ENCODE peak calls at places on chromosomes 12 and 14, in eight cellular contexts. M is dorsolateral prefrontal cortex, F is IMR-90, Q is gastrocnemius medialis, O is PC-3, P is uterus, J is neural progenitor cell, V is OCI-LY7. T is an unnamed sample.

GRCh38 chr14:32366256-32366655 is 37.2 kb downstream of the AKAP6 start:
- DNase-seq in F (no peak), M (peak; percentile 22), O (peak; percentile 4), V (no peak), J (peak; percentile 6), Q (no peak), P (no peak), T (no peak)

GRCh38 chr12:107443320-107444090 is 242.1 kb upstream of the PWP1 start:
- DNase-seq in M (no peak), O (no peak), P (no peak), V (no peak), J (no peak), Q (no peak), F (no peak), T (no peak)

GRCh38 chr14:104939666-104940410 is 15.2 kb downstream of the PLD4 start:
- DNase-seq in J (no peak), Q (no peak), F (no peak), P (peak; percentile 12), O (no peak), V (no peak), M (no peak), T (no peak)

GRCh38 chr14:25094171-25094907 is 44.4 kb upstream of the STXBP6 start:
- DNase-seq in F (peak; percentile 45), J (peak; percentile 9), O (no peak), M (no peak), P (no peak), V (no peak), Q (no peak), T (no peak)

GRCh38 chr12:76883151-76883550 is 4.3 kb upstream of the CSRP2 start:
- DNase-seq in Q (no peak), J (no peak), V (no peak), M (no peak), O (no peak), F (peak; percentile 84), P (no peak), T (peak; percentile 41)

GRCh38 chr12:125544979-125545378 is 479.7 kb downstream of the AACS start:
- DNase-seq in V (no peak), F (no peak), P (no peak), M (no peak), Q (no peak), J (no peak), O (no peak), T (no peak)

GRCh38 chr12:15590180-15590826 is 198.9 kb downstream of the EPS8 start:
- DNase-seq in M (peak; percentile 46), F (peak; percentile 70), Q (peak; percentile 31), J (peak; percentile 77), O (peak; percentile 74), V (peak; percentile 73), P (peak; percentile 72), T (peak; percentile 80)

GRCh38 chr12:91818236-91819131 is 327.2 kb downstream of the BTG1 start:
- DNase-seq in Q (no peak), J (peak; percentile 5), M (no peak), P (no peak), O (no peak), F (no peak), V (no peak), T (no peak)

GRCh38 chr14:79424462-79424861 is 786.8 kb downstream of the DIO2 start:
- DNase-seq in P (no peak), J (no peak), O (no peak), V (no peak), M (no peak), F (peak; percentile 63), Q (no peak), T (no peak)

GRCh38 chr12:69052613-69053408 is 119.8 kb upstream of the CPM start:
- DNase-seq in Q (no peak), J (no peak), F (peak; percentile 83), O (peak; percentile 91), P (no peak), V (no peak), M (no peak), T (peak; percentile 63)

GRCh38 chr12:67989184-67989965 is at the start of gene IFNG-AS1:
- DNase-seq in Q (no peak), V (peak; percentile 91), F (no peak), P (no peak), M (no peak), O (no peak), J (no peak), T (no peak)

GRCh38 chr12:25364529-25365339 is 114.0 kb upstream of the KRAS start:
- DNase-seq in P (no peak), J (no peak), M (no peak), Q (no peak), V (no peak), F (no peak), O (no peak), T (no peak)

GRCh38 chr12:102965281-102966155 is 8.0 kb downstream of the ASCL1 start:
- DNase-seq in J (peak; percentile 48), Q (no peak), O (no peak), M (peak; percentile 22), F (no peak), V (no peak), P (no peak), T (no peak)

GRCh38 chr12:15700595-15700994 is 88.6 kb downstream of the EPS8 start:
- DNase-seq in O (peak; percentile 79), M (no peak), P (no peak), V (no peak), J (no peak), Q (no peak), F (peak; percentile 95), T (peak; percentile 56)

GRCh38 chr14:88550078-88550477 is 4.7 kb downstream of the PTPN21 start:
- DNase-seq in Q (no peak), F (no peak), P (no peak), M (no peak), O (no peak), J (no peak), V (no peak), T (no peak)

GRCh38 chr14:68401320-68401719 is 391.5 kb downstream of the ZFP36L1 start:
- DNase-seq in O (no peak), P (no peak), V (peak; percentile 29), Q (no peak), M (no peak), F (peak; percentile 34), J (no peak), T (peak; percentile 49)

GRCh38 chr12:29665107-29665506 is 118.6 kb downstream of the TMTC1 start:
- DNase-seq in F (no peak), P (no peak), O (no peak), M (no peak), V (no peak), Q (no peak), J (no peak), T (no peak)

GRCh38 chr12:47004634-47005033 is 74.8 kb upstream of the PCED1B start:
- DNase-seq in V (no peak), P (no peak), M (no peak), J (no peak), Q (no peak), O (no peak), F (peak; percentile 17), T (no peak)

GRCh38 chr12:12788675-12789368 is 3.4 kb downstream of the APOLD1 start:
- DNase-seq in P (peak; percentile 79), O (peak; percentile 85), M (peak; percentile 72), F (peak; percentile 82), V (peak; percentile 78), Q (peak; percentile 59), J (peak; percentile 85), T (peak; percentile 52)

GRCh38 chr12:4487024-4487423 is 41.4 kb upstream of the FGF6 start:
- DNase-seq in P (no peak), F (no peak), V (no peak), J (no peak), O (no peak), M (no peak), Q (no peak), T (no peak)

GRCh38 chr12:53223391-53224267 is 8.4 kb downstream of the RARG start:
- DNase-seq in P (no peak), F (peak; percentile 60), J (peak; percentile 50), M (no peak), Q (no peak), V (no peak), O (no peak), T (no peak)

GRCh38 chr14:103085106-103086091 is 1.4 kb downstream of the LBHD2 start:
- DNase-seq in F (no peak), P (no peak), J (peak; percentile 42), M (no peak), V (no peak), O (no peak), Q (no peak), T (no peak)
- TF ChIP-seq CTCF in F (peak; percentile 8), P (no peak), J (peak; percentile 53), M (no peak), V (no peak), O (peak; percentile 47), Q (no peak), T (no peak)

DNA sequence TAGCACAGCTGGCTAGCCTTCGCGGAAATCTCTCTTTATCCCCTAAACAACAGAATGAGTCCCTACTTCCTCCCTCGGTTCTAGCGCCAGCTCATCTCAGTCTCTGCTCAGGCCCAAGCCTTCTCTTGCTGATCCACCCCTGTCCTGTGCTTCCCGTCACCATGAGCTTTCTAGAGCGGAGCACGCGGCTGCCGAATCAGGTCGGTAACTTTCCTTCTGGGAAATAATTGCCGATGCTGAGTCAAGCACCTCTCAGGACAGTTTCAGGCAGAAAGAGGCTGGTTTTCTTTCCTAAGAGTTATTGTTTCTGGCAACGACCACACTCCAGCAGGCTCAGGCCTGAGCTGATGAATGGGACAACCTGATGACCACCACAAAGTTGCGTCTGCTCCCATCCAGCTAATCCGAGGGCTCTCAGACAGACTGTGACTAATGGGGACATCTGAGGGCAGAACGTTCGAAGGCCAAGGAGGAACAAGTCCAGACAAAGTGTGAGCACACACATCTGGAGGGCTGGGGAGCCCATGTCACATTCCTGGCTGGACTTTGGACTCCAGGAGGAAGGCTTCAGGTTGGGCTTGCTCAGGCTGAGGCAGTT is 13.6 kb upstream of the GPR68 start:
- DNase-seq in P (peak; percentile 43), J (no peak), Q (peak; percentile 35), F (peak; percentile 12), V (no peak), M (no peak), O (no peak), T (peak; percentile 75)
- H3K27ac ChIP-seq in P (peak overlapping the region; percentile 35), J (no peak overlapping the region), Q (no peak overlapping the region), F (no peak overlapping the region), V (no peak overlapping the region), M (peak overlapping the region; percentile 44), O (no peak overlapping the region), T (peak overlapping the region; percentile 100)

GRCh38 chr14:102232348-102232625 is 72.7 kb downstream of the MOK start:
- DNase-seq in P (no peak), O (no peak), V (no peak), F (no peak), Q (no peak), M (no peak), J (no peak), T (no peak)
- TF ChIP-seq CTCF in P (no peak), O (no peak), V (no peak), F (no peak), Q (no peak), M (no peak), J (no peak), T (no peak)

DNA sequence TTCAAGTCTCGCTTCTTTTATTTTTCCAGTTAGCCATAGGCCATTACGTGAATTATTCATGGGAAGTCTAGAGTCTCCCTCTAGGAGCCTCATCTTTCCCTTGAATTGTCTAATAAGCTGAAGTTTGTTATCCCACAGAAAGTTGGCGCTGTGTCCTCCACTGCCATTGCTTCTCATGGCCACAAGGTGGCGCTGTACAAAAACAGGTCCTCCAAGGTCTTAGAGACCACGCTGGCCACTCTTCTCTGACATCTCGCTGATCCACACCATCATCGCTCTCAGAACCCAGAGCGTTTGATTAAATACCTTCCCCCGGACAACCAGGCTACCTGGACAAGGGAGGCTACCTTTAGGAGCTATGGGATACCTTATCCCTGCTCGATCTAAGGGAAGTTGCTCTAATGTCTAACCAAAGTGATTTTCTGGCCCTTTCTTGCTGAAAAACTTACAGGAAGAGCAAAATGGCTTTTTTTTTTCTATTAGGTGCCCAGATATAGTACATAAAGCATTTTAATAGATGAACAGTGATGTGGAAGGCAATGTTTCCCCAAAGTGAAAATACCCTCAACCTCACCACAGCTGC is 110.0 kb downstream of the CCDC60 start:
- DNase-seq in J (peak; percentile 76), O (peak; percentile 83), M (no peak), P (no peak), F (no peak), Q (peak; percentile 49), V (peak; percentile 57), T (peak; percentile 38)
- H3K27ac ChIP-seq in J (no peak overlapping the region), O (no peak overlapping the region), M (no peak overlapping the region), P (no peak overlapping the region), F (no peak overlapping the region), Q (no peak overlapping the region), V (no peak overlapping the region), T (no peak overlapping the region)